ENCODE peak calls at places on chromosome 6, in four cellular contexts. J is renal cortical epithelial cell; E is NCI-H1436; M is stimulated activated naive B cell treated with anti-CD40 and anti-IgM and Interleukin-4, amounts not matched to agents 10 μg/mL and 1 μg/mL and 100 μg/mL, for 72 hours. X is an unnamed sample.
A peak's percentile ranks its signal among the peaks of the same experiment; 100 is the strongest.

GRCh38 chr6:39377530-39377929 is 55.0 kb upstream of the KCNK16 start:
- DNase-seq in E (peak; percentile 6), J (peak; percentile 69), M (peak; percentile 58), X (peak; percentile 4)

GRCh38 chr6:142874676-142875075 is 70.3 kb downstream of the HIVEP2 start:
- DNase-seq in E (no peak), M (no peak), J (no peak), X (no peak)

GRCh38 chr6:42696526-42697267 is 25.7 kb downstream of the PRPH2 start:
- DNase-seq in J (no peak), E (no peak), M (no peak), X (no peak)

GRCh38 chr6:5231289-5231688 is 29.5 kb downstream of the LYRM4 start:
- DNase-seq in E (no peak), M (no peak), J (no peak), X (no peak)

GRCh38 chr6:80543598-80544181 is 437.2 kb downstream of the BCKDHB start:
- DNase-seq in M (no peak), E (no peak), J (peak; percentile 52), X (no peak)

GRCh38 chr6:37244430-37245310 is 12.9 kb upstream of the TBC1D22B start:
- DNase-seq in J (peak; percentile 99), E (no peak), M (no peak), X (peak; percentile 99)

GRCh38 chr6:100194535-100194934 is 200.5 kb upstream of the MCHR2 start:
- DNase-seq in J (no peak), E (no peak), M (no peak), X (no peak)

GRCh38 chr6:30127238-30128093 is 8.5 kb upstream of the TRIM40 start:
- DNase-seq in E (no peak), M (no peak), J (no peak), X (no peak)

GRCh38 chr6:116309657-116310056 is 29.9 kb upstream of the TSPYL1 start:
- DNase-seq in J (no peak), M (no peak), E (no peak), X (no peak)

GRCh38 chr6:39849228-39849627 is 57.1 kb downstream of the DAAM2 start:
- DNase-seq in J (no peak), M (no peak), E (no peak), X (no peak)

GRCh38 chr6:134123666-134124208 is 71.3 kb upstream of the SLC2A12 start:
- DNase-seq in M (no peak), J (peak; percentile 76), E (peak; percentile 49), X (peak; percentile 70)

X was measured in NCI-H1105 treated with DMSO at 0.1 percent for 48 hours.